ENCODE peak calls at places on chromosomes 4 and X, in ten cellular contexts. Y is stomach; G is left ventricle myocardium inferior; Q is mammary epithelial cell; L is fibroblast of lung; J is CD8-positive, alpha-beta memory T cell; N is breast epithelium; H is aorta; Z is uterus; F is cardiac muscle cell. M is an unnamed sample.

GRCh38 chr4:97953171-97953570 is 190.1 kb downstream of the STPG2 start:
- DNase-seq in F (no peak), L (no peak), H (no peak), Z (no peak), J (no peak), Y (no peak), Q (no peak), G (no peak), N (no peak), M (no peak)

GRCh38 chr4:182869697-182870096 is 47.5 kb downstream of the DCTD start:
- DNase-seq in L (no peak), Y (no peak), Z (no peak), F (no peak), J (no peak), H (no peak), Q (no peak), G (no peak), N (no peak), M (no peak)

GRCh38 chr4:99853993-99854392 is 37.4 kb downstream of the DAPP1 start:
- DNase-seq in G (no peak), N (no peak), Z (no peak), L (no peak), F (no peak), J (no peak), Q (no peak), Y (no peak), H (no peak), M (no peak)

GRCh38 chrX:8730812-8731578 is 942 bp downstream of the ANOS1 start:
- DNase-seq in H (no peak), J (no peak), L (no peak), Q (peak; percentile 23), G (no peak), Z (no peak), N (no peak), Y (no peak), F (peak; percentile 53), M (no peak)

GRCh38 chr4:15495621-15496020 is 25.9 kb downstream of the CC2D2A start:
- DNase-seq in J (no peak), L (no peak), Z (no peak), G (no peak), N (no peak), Y (no peak), F (no peak), H (no peak), Q (no peak), M (no peak)

GRCh38 chr4:134024251-134024650 is 177.3 kb downstream of the PABPC4L start:
- DNase-seq in Y (no peak), F (peak; percentile 23), G (no peak), L (peak; percentile 6), N (no peak), Q (no peak), Z (no peak), H (no peak), J (no peak), M (no peak)

GRCh38 chr4:71027611-71028010 is 34.2 kb downstream of the DCK start:
- DNase-seq in Z (no peak), Q (no peak), G (no peak), F (no peak), J (no peak), Y (no peak), N (no peak), H (no peak), L (no peak), M (no peak)

GRCh38 chrX:56766554-56767412 is 37.7 kb downstream of the NBDY start:
- DNase-seq in N (peak; percentile 19), J (no peak), H (no peak), Z (no peak), G (no peak), F (no peak), Q (no peak), L (no peak), Y (peak; percentile 23), M (no peak)

DNA sequence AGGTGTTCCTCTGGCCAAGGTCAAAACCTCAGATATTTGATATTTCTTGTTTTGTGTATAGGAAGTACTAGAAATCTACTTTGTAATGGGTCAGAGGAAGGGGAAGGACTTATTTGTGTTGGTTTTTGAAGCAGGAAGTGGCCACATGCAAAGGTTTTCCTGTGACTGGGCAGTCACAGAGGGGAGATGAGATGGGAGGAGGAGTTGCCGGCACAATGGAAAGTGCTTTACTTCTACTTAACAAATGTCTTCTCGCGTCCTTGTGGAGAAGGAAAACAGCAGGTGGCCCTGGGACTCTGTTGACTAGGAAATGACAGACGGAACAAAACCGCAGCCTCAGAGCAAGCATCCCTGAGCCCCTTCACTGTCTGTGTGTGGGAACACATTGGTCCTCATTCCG is 46.6 kb downstream of the SHROOM2 start:
- DNase-seq in G (no peak), Q (no peak), F (no peak), Z (no peak), L (no peak), N (no peak), J (no peak), Y (no peak), H (no peak), M (no peak)
- H3K4me3 ChIP-seq in G (no peak overlapping the region), Q (no peak overlapping the region), F (no peak overlapping the region), Z (no peak overlapping the region), L (no peak overlapping the region), N (no peak overlapping the region), J (no peak overlapping the region), Y (no peak overlapping the region), H (no peak overlapping the region), M (no peak overlapping the region)

DNA sequence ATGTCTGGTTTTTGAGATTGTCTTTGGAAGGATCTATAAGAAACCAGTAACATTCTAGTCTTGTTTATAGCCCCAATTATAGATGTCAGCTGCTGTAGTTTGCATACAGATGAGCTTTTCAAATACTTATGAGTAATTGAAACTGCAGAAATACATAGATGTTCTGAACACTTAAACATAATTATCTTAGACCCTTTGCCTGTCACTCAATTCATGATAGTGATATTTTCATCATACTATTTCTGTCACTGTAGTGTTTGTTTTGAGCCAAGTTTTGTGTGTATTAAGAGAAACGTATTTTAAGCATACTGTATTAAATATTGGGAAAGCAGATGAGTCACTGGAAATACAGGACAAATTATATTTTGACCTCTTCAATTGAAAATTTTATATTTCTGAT is 69.8 kb upstream of the SMARCA5 start:
- DNase-seq in H (no peak), L (no peak), G (no peak), Z (no peak), N (no peak), J (no peak), Y (no peak), F (no peak), Q (no peak), M (no peak)
- H3K27ac ChIP-seq in H (no peak overlapping the region), L (no peak overlapping the region), G (peak overlapping the region; percentile 26), Z (no peak overlapping the region), N (no peak overlapping the region), J (no peak overlapping the region), Y (no peak overlapping the region), F (no peak overlapping the region), Q (no peak overlapping the region), M (no peak overlapping the region)

GRCh38 chrX:47214435-47215077 is 3.9 kb upstream of the CDK16 start:
- DNase-seq in J (no peak), Z (no peak), Q (no peak), H (no peak), L (no peak), G (no peak), F (no peak), Y (no peak), N (no peak), M (no peak)

GRCh38 chrX:47215291-47215900 is 3.1 kb upstream of the CDK16 start:
- DNase-seq in L (no peak), H (no peak), Y (no peak), Z (no peak), Q (no peak), N (no peak), G (no peak), J (no peak), F (no peak), M (peak; percentile 33)

GRCh38 chrX:47210661-47211425 is 7.6 kb upstream of the CDK16 start:
- DNase-seq in F (no peak), L (no peak), Z (no peak), Y (no peak), G (no peak), N (no peak), H (no peak), J (no peak), Q (no peak), M (peak; percentile 23)

GRCh38 chrX:47209508-47210238 is 8.8 kb upstream of the CDK16 start:
- DNase-seq in N (no peak), F (no peak), J (no peak), H (no peak), L (no peak), Z (no peak), G (peak; percentile 33), Q (no peak), Y (no peak), M (no peak)

DNA sequence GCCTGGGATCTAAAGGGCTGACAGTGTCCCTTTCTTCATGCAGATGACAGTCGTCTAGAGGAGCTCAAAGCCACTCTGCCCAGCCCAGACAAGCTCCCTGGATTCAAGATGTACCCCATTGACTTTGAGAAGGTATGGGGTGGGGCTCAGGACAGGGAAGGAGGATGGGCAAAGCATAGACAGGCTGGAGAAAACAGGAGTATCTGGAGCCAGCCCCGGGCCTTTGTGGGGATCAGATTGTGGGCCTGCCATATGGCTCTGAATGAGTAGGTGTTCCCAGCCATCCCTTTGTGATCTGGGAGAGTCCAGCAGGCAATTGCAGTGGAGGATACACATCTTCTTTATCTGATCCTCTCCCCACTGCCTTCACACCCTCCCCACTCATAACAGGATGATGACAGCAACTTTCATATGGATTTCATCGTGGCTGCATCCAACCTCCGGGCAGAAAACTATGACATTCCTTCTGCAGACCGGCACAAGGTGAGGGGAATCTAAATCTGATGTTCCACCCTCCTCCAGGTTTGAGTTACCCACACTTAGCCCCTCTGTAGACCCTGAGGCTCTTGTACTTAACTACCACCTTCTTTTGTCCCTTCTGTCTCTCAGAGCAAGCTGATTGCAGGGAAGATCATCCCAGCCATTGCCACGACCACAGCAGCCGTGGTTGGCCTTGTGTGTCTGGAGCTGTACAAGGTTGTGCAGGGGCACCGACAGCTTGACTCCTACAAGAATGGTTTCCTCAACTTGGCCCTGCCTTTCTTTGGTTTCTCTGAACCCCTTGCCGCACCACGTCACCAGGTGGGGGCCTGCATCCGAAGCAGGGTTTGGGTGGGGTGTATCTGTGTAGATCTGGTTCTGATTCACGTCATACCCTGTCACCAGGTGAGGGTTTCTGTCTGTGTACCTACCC is 5.8 kb upstream of the CDK16 start:
- DNase-seq in G (no peak), H (no peak), F (no peak), L (no peak), N (no peak), J (no peak), Y (no peak), Z (no peak), Q (no peak), M (peak; percentile 12)
- H3K36me3 ChIP-seq in G (peaks cover 66% of the 10 kb centered on the region), H (no peaks in the 10 kb centered on the region), F (peaks cover 73% of the 10 kb centered on the region), L (peaks cover 50% of the 10 kb centered on the region), N (peaks cover 7% of the 10 kb centered on the region), J (peaks cover 48% of the 10 kb centered on the region), Y (peaks cover 42% of the 10 kb centered on the region), Z (no peaks in the 10 kb centered on the region), Q (peaks cover 52% of the 10 kb centered on the region), M (peaks cover 15% of the 10 kb centered on the region)

GRCh38 chr4:154623995-154624394 is 11.5 kb upstream of the FGG start:
- DNase-seq in Z (no peak), H (no peak), G (no peak), N (no peak), F (no peak), J (no peak), Q (no peak), Y (no peak), L (no peak), M (no peak)

GRCh38 chr4:154622598-154622997 is 10.1 kb upstream of the FGG start:
- DNase-seq in F (peak; percentile 67), H (no peak), Z (no peak), Y (no peak), G (no peak), N (no peak), J (no peak), L (peak; percentile 67), Q (peak; percentile 36), M (no peak)

GRCh38 chr4:154630307-154630706 is 17.9 kb upstream of the FGG start:
- DNase-seq in Y (no peak), J (no peak), F (no peak), L (no peak), H (no peak), N (no peak), G (no peak), Z (no peak), Q (no peak), M (no peak)

DNA sequence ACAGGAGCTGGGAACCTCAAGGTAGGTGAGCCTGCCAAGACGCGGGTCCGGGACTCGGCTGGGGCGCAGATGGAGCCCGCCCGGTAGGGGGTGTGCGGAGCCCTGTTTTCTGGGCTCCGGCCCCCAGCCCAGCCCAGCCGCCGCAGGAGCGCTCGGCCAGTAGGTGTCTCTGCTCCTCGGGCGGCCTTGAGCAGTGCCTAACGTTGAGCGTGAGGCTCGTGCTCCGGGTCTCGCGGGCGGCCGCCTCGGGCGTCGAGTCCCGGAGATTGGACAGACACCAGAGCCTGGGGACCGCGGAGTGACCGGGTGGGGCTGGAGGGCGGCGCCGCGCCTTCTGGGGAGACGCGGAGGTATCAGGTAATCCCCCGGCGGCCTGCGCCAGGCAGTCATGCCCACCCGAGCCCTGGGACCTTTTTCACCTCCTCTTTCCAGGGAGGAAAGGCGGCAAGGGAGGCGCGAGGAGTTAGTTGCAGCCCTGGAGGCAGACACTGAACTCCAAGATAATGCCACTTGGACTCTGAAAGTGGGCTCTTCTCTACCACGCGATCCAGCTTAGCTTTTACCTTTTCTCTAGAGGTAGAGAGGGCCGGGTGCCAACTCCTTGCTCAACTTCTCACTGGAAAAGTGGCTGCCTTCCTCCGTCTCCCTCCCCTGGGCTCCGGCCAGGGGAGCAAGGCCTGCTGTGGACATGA is 14.5 kb upstream of the FGG start:
- DNase-seq in L (peak; percentile 43), Q (peak; percentile 65), J (no peak), F (peak; percentile 87), H (peak; percentile 60), Y (peak; percentile 65), N (peak; percentile 38), G (peak; percentile 23), Z (peak; percentile 28), M (peak; percentile 84)
- H3K4me3 ChIP-seq in L (peak overlapping the region; percentile 32), Q (peak overlapping the region; percentile 48), J (no peak overlapping the region), F (peak overlapping the region; percentile 13), H (peak overlapping the region; percentile 28), Y (peak overlapping the region; percentile 51), N (peak overlapping the region; percentile 68), G (peak overlapping the region; percentile 54), Z (peak overlapping the region; percentile 25), M (peak overlapping the region; percentile 48)